ENCODE peak calls at places on chromosomes 3 and 15, in six cellular contexts. One of them, this sample, is unnamed.

GRCh38 chr3:50237133-50237651 is 1.2 kb downstream of the GNAI2 start:
- DNase-seq in body of pancreas: no peak
- DNase-seq in stomach: no peak
- DNase-seq in NB4: peak; percentile 66
- DNase-seq in HCT116: no peak
- DNase-seq in suprapubic skin: no peak
- DNase-seq in this sample: no peak

GRCh38 chr3:44918087-44918486 is 43.7 kb downstream of the TGM4 start:
- DNase-seq in body of pancreas: peak; percentile 6
- DNase-seq in HCT116: no peak
- DNase-seq in NB4: no peak
- DNase-seq in suprapubic skin: no peak
- DNase-seq in stomach: no peak
- DNase-seq in this sample: no peak

GRCh38 chr3:66931286-66931685 is 66.8 kb upstream of the KBTBD8 start:
- DNase-seq in body of pancreas: no peak
- DNase-seq in suprapubic skin: no peak
- DNase-seq in stomach: no peak
- DNase-seq in NB4: no peak
- DNase-seq in HCT116: no peak
- DNase-seq in this sample: no peak

GRCh38 chr3:130968231-130968630 is 58.4 kb downstream of the ASTE1 start:
- DNase-seq in HCT116: no peak
- DNase-seq in NB4: no peak
- DNase-seq in suprapubic skin: no peak
- DNase-seq in stomach: no peak
- DNase-seq in body of pancreas: no peak
- DNase-seq in this sample: no peak

GRCh38 chr15:70579766-70580165 is 183.6 kb downstream of the UACA start:
- DNase-seq in NB4: no peak
- DNase-seq in HCT116: no peak
- DNase-seq in stomach: no peak
- DNase-seq in suprapubic skin: peak; percentile 1
- DNase-seq in body of pancreas: no peak
- DNase-seq in this sample: no peak

GRCh38 chr15:70806992-70807712 is 43.8 kb upstream of the UACA start:
- DNase-seq in stomach: peak; percentile 30
- DNase-seq in suprapubic skin: no peak
- DNase-seq in HCT116: no peak
- DNase-seq in body of pancreas: peak; percentile 32
- DNase-seq in NB4: peak; percentile 61
- DNase-seq in this sample: peak; percentile 91

GRCh38 chr15:93020976-93021772 is 67.8 kb downstream of the RGMA start:
- DNase-seq in body of pancreas: no peak
- DNase-seq in stomach: no peak
- DNase-seq in NB4: no peak
- DNase-seq in HCT116: no peak
- DNase-seq in suprapubic skin: no peak
- DNase-seq in this sample: no peak

GRCh38 chr3:189270248-189270832 is 98.6 kb downstream of the TPRG1 start:
- DNase-seq in HCT116: peak; percentile 73
- DNase-seq in suprapubic skin: peak; percentile 69
- DNase-seq in body of pancreas: peak; percentile 58
- DNase-seq in NB4: peak; percentile 66
- DNase-seq in stomach: peak; percentile 71
- DNase-seq in this sample: peak; percentile 41

GRCh38 chr15:31276596-31277298 is 49.9 kb upstream of the KLF13 start:
- DNase-seq in NB4: no peak
- DNase-seq in suprapubic skin: peak; percentile 63
- DNase-seq in stomach: peak; percentile 21
- DNase-seq in HCT116: no peak
- DNase-seq in body of pancreas: no peak
- DNase-seq in this sample: no peak

GRCh38 chr3:165624761-165625160 is 212.5 kb downstream of the BCHE start:
- DNase-seq in NB4: peak; percentile 6
- DNase-seq in suprapubic skin: no peak
- DNase-seq in body of pancreas: no peak
- DNase-seq in HCT116: no peak
- DNase-seq in stomach: no peak
- DNase-seq in this sample: no peak

GRCh38 chr15:34650177-34650576 is 66.7 kb upstream of the GOLGA8B start:
- DNase-seq in HCT116: no peak
- DNase-seq in suprapubic skin: no peak
- DNase-seq in NB4: no peak
- DNase-seq in body of pancreas: no peak
- DNase-seq in stomach: no peak
- DNase-seq in this sample: no peak

GRCh38 chr3:106068386-106068785 is 199.6 kb upstream of the CBLB start:
- DNase-seq in NB4: no peak
- DNase-seq in HCT116: no peak
- DNase-seq in stomach: no peak
- DNase-seq in body of pancreas: no peak
- DNase-seq in suprapubic skin: no peak
- DNase-seq in this sample: no peak

GRCh38 chr3:153180860-153181372 is 18.9 kb downstream of the RAP2B start:
- DNase-seq in stomach: no peak
- DNase-seq in HCT116: no peak
- DNase-seq in suprapubic skin: no peak
- DNase-seq in body of pancreas: no peak
- DNase-seq in NB4: peak; percentile 66
- DNase-seq in this sample: no peak

GRCh38 chr3:28136607-28137216 is 104.7 kb upstream of the CMC1 start:
- DNase-seq in stomach: no peak
- DNase-seq in NB4: no peak
- DNase-seq in body of pancreas: no peak
- DNase-seq in suprapubic skin: no peak
- DNase-seq in HCT116: no peak
- DNase-seq in this sample: no peak

GRCh38 chr3:40584625-40585189 is 59.9 kb downstream of the ZNF621 start:
- DNase-seq in suprapubic skin: peak; percentile 90
- DNase-seq in stomach: peak; percentile 87
- DNase-seq in NB4: peak; percentile 74
- DNase-seq in body of pancreas: peak; percentile 86
- DNase-seq in HCT116: peak; percentile 31
- DNase-seq in this sample: peak; percentile 98

GRCh38 chr3:10357592-10358308 is 36.8 kb upstream of the SEC13 start:
- DNase-seq in body of pancreas: no peak
- DNase-seq in HCT116: no peak
- DNase-seq in NB4: peak; percentile 96
- DNase-seq in stomach: no peak
- DNase-seq in suprapubic skin: no peak
- DNase-seq in this sample: no peak

GRCh38 chr15:38517312-38517711 is 47.3 kb downstream of the RASGRP1 start:
- DNase-seq in suprapubic skin: no peak
- DNase-seq in stomach: no peak
- DNase-seq in body of pancreas: no peak
- DNase-seq in NB4: no peak
- DNase-seq in HCT116: no peak
- DNase-seq in this sample: no peak

GRCh38 chr3:25663324-25664065 is 1.2 kb downstream of the TOP2B start:
- DNase-seq in HCT116: peak; percentile 8
- DNase-seq in body of pancreas: peak; percentile 19
- DNase-seq in suprapubic skin: no peak
- DNase-seq in NB4: peak; percentile 53
- DNase-seq in stomach: no peak
- DNase-seq in this sample: no peak

GRCh38 chr3:148962513-148962912 is 28.8 kb upstream of the GYG1 start:
- DNase-seq in stomach: no peak
- DNase-seq in body of pancreas: no peak
- DNase-seq in HCT116: peak; percentile 56
- DNase-seq in suprapubic skin: no peak
- DNase-seq in NB4: peak; percentile 83
- DNase-seq in this sample: no peak

DNA sequence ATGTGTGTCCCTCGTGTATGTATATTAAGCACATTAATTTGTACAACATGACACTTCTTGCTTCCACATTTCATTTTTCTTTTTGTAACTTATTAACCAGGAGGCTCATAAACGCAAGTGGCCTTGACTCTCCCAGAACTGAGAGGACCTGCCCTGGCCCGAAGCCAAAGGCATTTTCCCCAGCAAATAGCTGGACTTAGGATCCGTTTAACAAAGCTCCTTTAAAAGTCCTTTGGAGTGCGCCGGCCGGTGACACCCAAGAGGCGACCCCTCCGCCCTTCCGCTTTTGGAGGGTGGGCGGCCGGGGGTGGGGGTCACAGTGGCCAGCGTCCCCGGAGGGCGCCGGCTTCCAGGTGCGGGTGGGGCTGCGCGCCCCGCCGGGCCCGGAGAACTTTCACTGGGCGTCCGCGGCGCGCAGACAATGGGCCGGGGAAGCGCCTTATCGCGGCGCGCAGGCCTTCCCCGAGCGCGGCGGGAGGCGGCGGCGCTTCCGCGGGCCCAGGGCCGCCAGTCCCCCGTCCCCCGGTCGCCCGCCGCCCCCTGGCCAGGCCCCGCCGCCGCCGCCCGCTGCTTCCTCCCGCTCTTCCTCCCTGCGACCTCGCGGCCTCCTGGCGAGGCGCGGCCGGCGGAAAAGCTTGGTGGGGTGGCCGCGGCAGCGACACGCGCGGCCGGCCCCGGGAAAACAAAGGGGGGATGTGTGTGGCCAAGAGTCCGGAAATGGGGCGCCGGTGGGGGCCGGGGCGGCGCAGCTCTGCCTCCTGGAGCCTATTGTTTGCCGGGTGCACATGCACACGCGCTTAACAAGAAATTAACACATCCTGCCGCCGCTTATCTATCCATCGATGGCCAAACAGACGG is 613.4 kb downstream of the MCTP2 start:
- DNase-seq in stomach: peak; percentile 82
- DNase-seq in body of pancreas: peak; percentile 89
- DNase-seq in suprapubic skin: no peak
- DNase-seq in NB4: no peak
- DNase-seq in HCT116: no peak
- DNase-seq in this sample: no peak
- TF ChIP-seq POLR2A in stomach: no peak
- TF ChIP-seq POLR2A in body of pancreas: peak; percentile 34
- TF ChIP-seq POLR2A in suprapubic skin: no peak
- TF ChIP-seq POLR2A in NB4: no peak
- TF ChIP-seq POLR2A in HCT116: no peak
- TF ChIP-seq POLR2A in this sample: no peak

DNA sequence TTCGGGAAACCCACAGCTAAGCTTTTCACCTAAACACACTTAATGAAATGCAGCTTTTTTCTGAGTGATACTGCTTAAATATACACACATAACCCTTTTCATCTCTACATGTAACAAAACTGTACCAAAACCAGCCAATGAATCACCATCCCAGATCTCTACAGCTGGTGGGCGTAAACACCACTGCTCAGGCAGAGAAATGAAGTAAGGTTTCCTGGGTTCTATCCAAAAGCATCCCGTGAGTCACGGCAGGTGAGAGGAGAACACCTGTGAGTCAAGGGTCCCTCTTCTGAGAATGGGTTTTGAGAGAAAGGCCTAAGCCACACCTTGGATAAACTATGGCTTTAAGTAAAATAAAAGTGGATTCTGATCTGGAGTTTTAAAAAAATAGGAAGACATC is 2.6 kb downstream of the CLDN1 start:
- DNase-seq in NB4: no peak
- DNase-seq in stomach: no peak
- DNase-seq in HCT116: no peak
- DNase-seq in suprapubic skin: no peak
- DNase-seq in body of pancreas: peak; percentile 67
- DNase-seq in this sample: no peak
- H3K4me3 ChIP-seq in NB4: no peak overlapping the region
- H3K4me3 ChIP-seq in stomach: no peak overlapping the region
- H3K4me3 ChIP-seq in HCT116: no peak overlapping the region
- H3K4me3 ChIP-seq in suprapubic skin: peak overlapping the region; percentile 70
- H3K4me3 ChIP-seq in body of pancreas: no peak overlapping the region
- H3K4me3 ChIP-seq in this sample: no peak overlapping the region

DNA sequence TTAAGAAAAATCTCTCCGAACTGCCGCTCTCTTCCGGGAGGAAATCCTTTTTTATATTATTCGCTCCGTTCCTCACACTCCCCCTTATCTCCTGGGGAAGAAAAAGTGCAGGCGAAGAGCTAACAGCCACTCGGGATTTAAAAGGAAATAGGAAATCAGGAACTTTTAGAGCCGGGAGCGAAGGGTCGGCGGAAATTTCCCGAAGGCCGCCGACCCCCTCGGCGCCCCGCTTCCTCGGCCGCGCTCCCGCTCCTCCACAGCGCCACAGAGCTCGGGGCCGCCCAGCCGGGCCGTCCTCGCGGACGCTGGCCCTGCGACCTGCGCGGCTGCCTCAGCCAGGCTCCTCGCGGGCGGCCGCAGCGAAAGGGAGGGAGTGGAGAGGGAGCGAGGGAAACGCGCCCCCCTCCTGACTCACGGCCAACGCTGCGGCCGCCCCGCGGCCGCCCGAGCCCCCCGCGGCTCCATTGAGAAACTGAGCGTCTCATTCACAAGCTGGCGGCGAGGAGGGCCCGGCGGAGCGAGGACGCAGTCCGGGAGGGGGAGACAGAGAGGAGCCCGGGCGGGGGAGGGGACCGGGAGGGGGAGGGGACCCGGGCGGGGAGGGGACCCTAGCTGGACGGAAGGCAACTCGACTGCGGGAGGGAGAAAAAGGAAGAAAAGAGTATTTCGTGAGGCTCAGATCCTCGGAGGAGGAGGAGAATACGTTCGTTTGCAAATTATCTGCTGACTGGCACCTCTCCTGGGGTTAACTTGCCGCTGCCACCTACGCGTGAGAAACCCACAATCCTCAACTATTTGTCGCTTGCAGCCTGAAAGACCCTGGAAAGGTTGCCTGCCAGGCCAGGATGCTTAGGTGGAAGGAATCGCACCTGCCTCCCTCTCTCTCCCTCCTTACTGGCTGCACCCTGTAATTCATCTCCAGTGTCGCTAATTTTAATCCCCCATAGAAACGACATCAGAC is at the start of gene PTPN9:
- DNase-seq in suprapubic skin: peak; percentile 89
- DNase-seq in stomach: peak; percentile 77
- DNase-seq in NB4: peak; percentile 95
- DNase-seq in body of pancreas: peak; percentile 70
- DNase-seq in HCT116: peak; percentile 23
- DNase-seq in this sample: peak; percentile 59
- TF ChIP-seq POLR2A in suprapubic skin: no peak
- TF ChIP-seq POLR2A in stomach: no peak
- TF ChIP-seq POLR2A in NB4: peak; percentile 73
- TF ChIP-seq POLR2A in body of pancreas: peak; percentile 37
- TF ChIP-seq POLR2A in HCT116: peak; percentile 38
- TF ChIP-seq POLR2A in this sample: no peak

GRCh38 chr3:15797600-15798303 is at the start of gene ANKRD28:
- DNase-seq in HCT116: peak; percentile 86
- DNase-seq in suprapubic skin: no peak
- DNase-seq in body of pancreas: no peak
- DNase-seq in stomach: no peak
- DNase-seq in NB4: peak; percentile 80
- DNase-seq in this sample: peak; percentile 44

GRCh38 chr3:15795563-15796308 is 2.0 kb downstream of the ANKRD28 start:
- DNase-seq in NB4: peak; percentile 62
- DNase-seq in stomach: no peak
- DNase-seq in body of pancreas: no peak
- DNase-seq in suprapubic skin: no peak
- DNase-seq in HCT116: no peak
- DNase-seq in this sample: no peak

GRCh38 chr3:15796771-15797599 is 794 bp downstream of the ANKRD28 start:
- DNase-seq in HCT116: peak; percentile 56
- DNase-seq in NB4: peak; percentile 45
- DNase-seq in body of pancreas: no peak
- DNase-seq in stomach: no peak
- DNase-seq in suprapubic skin: no peak
- DNase-seq in this sample: no peak

GRCh38 chr3:15794842-15795562 is 2.8 kb downstream of the ANKRD28 start:
- DNase-seq in body of pancreas: no peak
- DNase-seq in HCT116: no peak
- DNase-seq in suprapubic skin: no peak
- DNase-seq in NB4: no peak
- DNase-seq in stomach: no peak
- DNase-seq in this sample: no peak

GRCh38 chr3:15796331-15796730 is 1.4 kb downstream of the ANKRD28 start:
- DNase-seq in suprapubic skin: no peak
- DNase-seq in stomach: no peak
- DNase-seq in NB4: no peak
- DNase-seq in HCT116: no peak
- DNase-seq in body of pancreas: no peak
- DNase-seq in this sample: no peak
- H3K4me3 ChIP-seq in suprapubic skin: peak overlapping the region; percentile 51
- H3K4me3 ChIP-seq in stomach: peak overlapping the region; percentile 43
- H3K4me3 ChIP-seq in NB4: peak overlapping the region; percentile 61
- H3K4me3 ChIP-seq in HCT116: no peak overlapping the region
- H3K4me3 ChIP-seq in body of pancreas: no peak overlapping the region
- H3K4me3 ChIP-seq in this sample: no peak overlapping the region

This sample was measured in lower leg skin.